ENCODE peak calls at places on chromosomes 13 and 19, in five cellular contexts. One of them, this sample, is unnamed.

GRCh38 chr19:41403181-41403970 is 5.8 kb downstream of the BCKDHA start:
- DNase-seq in effector memory CD4-positive, alpha-beta T cell: no peak
- DNase-seq in uterus: no peak
- DNase-seq in endodermal cell: no peak
- DNase-seq in GM23338: no peak
- DNase-seq in this sample: no peak

GRCh38 chr13:98312606-98313005 is 135.5 kb upstream of the RNF113B start:
- DNase-seq in uterus: no peak
- DNase-seq in effector memory CD4-positive, alpha-beta T cell: no peak
- DNase-seq in endodermal cell: no peak
- DNase-seq in GM23338: no peak
- DNase-seq in this sample: no peak

GRCh38 chr13:80337706-80338105 is 3.2 kb downstream of the SPRY2 start:
- DNase-seq in effector memory CD4-positive, alpha-beta T cell: no peak
- DNase-seq in uterus: no peak
- DNase-seq in endodermal cell: no peak
- DNase-seq in GM23338: no peak
- DNase-seq in this sample: no peak

GRCh38 chr19:27972291-27973040 is 1240.5 kb downstream of the UQCRFS1 start:
- DNase-seq in GM23338: no peak
- DNase-seq in uterus: no peak
- DNase-seq in endodermal cell: no peak
- DNase-seq in effector memory CD4-positive, alpha-beta T cell: no peak
- DNase-seq in this sample: no peak

GRCh38 chr19:46624958-46625661 is at the start of gene PTGIR:
- DNase-seq in GM23338: peak; percentile 40
- DNase-seq in uterus: peak; percentile 88
- DNase-seq in effector memory CD4-positive, alpha-beta T cell: no peak
- DNase-seq in endodermal cell: no peak
- DNase-seq in this sample: no peak

GRCh38 chr19:52007436-52007804 is 591 bp downstream of the ZNF615 start:
- DNase-seq in GM23338: peak; percentile 68
- DNase-seq in endodermal cell: peak; percentile 63
- DNase-seq in uterus: no peak
- DNase-seq in effector memory CD4-positive, alpha-beta T cell: no peak
- DNase-seq in this sample: no peak

GRCh38 chr13:102203718-102204117 is 198.1 kb downstream of the FGF14 start:
- DNase-seq in uterus: no peak
- DNase-seq in endodermal cell: no peak
- DNase-seq in GM23338: no peak
- DNase-seq in effector memory CD4-positive, alpha-beta T cell: no peak
- DNase-seq in this sample: no peak

GRCh38 chr19:35545001-35545854 is at the start of gene TMEM147:
- DNase-seq in effector memory CD4-positive, alpha-beta T cell: peak; percentile 61
- DNase-seq in uterus: peak; percentile 93
- DNase-seq in GM23338: peak; percentile 94
- DNase-seq in endodermal cell: peak; percentile 96
- DNase-seq in this sample: no peak

GRCh38 chr13:114035583-114036501 is 62.0 kb upstream of the C13orf46 start:
- DNase-seq in uterus: no peak
- DNase-seq in endodermal cell: no peak
- DNase-seq in effector memory CD4-positive, alpha-beta T cell: no peak
- DNase-seq in GM23338: no peak
- DNase-seq in this sample: no peak

GRCh38 chr13:29575098-29575497 is 20.4 kb downstream of the SLC7A1 start:
- DNase-seq in effector memory CD4-positive, alpha-beta T cell: no peak
- DNase-seq in GM23338: no peak
- DNase-seq in endodermal cell: no peak
- DNase-seq in uterus: no peak
- DNase-seq in this sample: no peak

GRCh38 chr19:45474941-45475516 is 7.2 kb downstream of the FOSB start:
- DNase-seq in endodermal cell: no peak
- DNase-seq in uterus: no peak
- DNase-seq in effector memory CD4-positive, alpha-beta T cell: peak; percentile 73
- DNase-seq in GM23338: no peak
- DNase-seq in this sample: no peak

GRCh38 chr19:44668985-44669764 is 2.1 kb upstream of the CEACAM19 start:
- DNase-seq in endodermal cell: no peak
- DNase-seq in GM23338: no peak
- DNase-seq in uterus: no peak
- DNase-seq in effector memory CD4-positive, alpha-beta T cell: no peak
- DNase-seq in this sample: no peak

GRCh38 chr19:17949956-17950309 is 17.0 kb upstream of the KCNN1 start:
- DNase-seq in GM23338: peak; percentile 77
- DNase-seq in effector memory CD4-positive, alpha-beta T cell: no peak
- DNase-seq in endodermal cell: peak; percentile 86
- DNase-seq in uterus: no peak
- DNase-seq in this sample: no peak

GRCh38 chr19:30324982-30325381 is 47.2 kb upstream of the ZNF536 start:
- DNase-seq in endodermal cell: peak; percentile 27
- DNase-seq in GM23338: no peak
- DNase-seq in effector memory CD4-positive, alpha-beta T cell: no peak
- DNase-seq in uterus: no peak
- DNase-seq in this sample: no peak

GRCh38 chr19:12833747-12834417 is 497 bp downstream of the RTBDN start:
- DNase-seq in GM23338: peak; percentile 74
- DNase-seq in uterus: no peak
- DNase-seq in endodermal cell: peak; percentile 88
- DNase-seq in effector memory CD4-positive, alpha-beta T cell: peak; percentile 34
- DNase-seq in this sample: no peak

GRCh38 chr19:11296264-11296663 is 304 bp downstream of the TSPAN16 start:
- DNase-seq in uterus: peak; percentile 62
- DNase-seq in GM23338: no peak
- DNase-seq in effector memory CD4-positive, alpha-beta T cell: no peak
- DNase-seq in endodermal cell: no peak
- DNase-seq in this sample: no peak

DNA sequence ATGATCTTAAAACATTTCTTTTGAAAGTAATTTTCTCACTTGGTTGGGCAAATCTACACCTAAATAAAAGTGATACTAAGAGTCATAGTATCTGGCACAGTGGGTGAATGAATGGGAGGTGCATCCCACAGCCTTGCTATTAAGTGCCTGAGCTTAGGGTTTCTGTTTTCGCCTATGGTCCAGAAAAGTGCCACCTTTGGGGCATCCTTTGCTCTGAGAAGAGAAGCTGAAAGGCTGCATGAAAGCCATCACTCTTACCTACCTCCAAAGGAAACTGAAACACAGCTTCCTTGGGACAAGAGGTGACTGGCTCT is 55.6 kb upstream of the AKAP11 start:
- DNase-seq in effector memory CD4-positive, alpha-beta T cell: no peak
- DNase-seq in uterus: no peak
- DNase-seq in GM23338: no peak
- DNase-seq in endodermal cell: no peak
- DNase-seq in this sample: no peak
- H3K27ac ChIP-seq in effector memory CD4-positive, alpha-beta T cell: no peak overlapping the region
- H3K27ac ChIP-seq in uterus: no peak overlapping the region
- H3K27ac ChIP-seq in GM23338: no peak overlapping the region
- H3K27ac ChIP-seq in endodermal cell: no peak overlapping the region
- H3K27ac ChIP-seq in this sample: no peak overlapping the region

DNA sequence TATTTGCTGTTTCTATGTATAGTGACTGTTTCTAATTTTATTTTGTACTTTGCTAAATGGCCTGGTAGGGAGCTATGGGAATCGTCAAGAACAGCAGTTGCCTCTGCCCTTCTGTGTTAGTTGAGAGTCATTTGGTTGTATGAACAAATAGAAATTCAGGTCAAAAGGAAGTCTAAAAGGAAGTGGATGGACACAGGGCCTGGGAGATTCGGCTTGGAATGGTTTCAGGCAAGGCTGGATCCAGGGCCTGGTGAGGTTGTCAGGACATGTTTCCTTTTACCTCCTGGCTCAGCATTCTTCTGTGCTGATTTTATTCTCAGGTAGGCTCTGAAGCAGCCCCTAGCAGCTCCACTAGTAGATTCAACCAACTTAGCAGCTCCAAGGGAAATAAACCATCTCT is 118.9 kb downstream of the SIPA1L3 start:
- DNase-seq in endodermal cell: no peak
- DNase-seq in GM23338: no peak
- DNase-seq in uterus: no peak
- DNase-seq in effector memory CD4-positive, alpha-beta T cell: no peak
- DNase-seq in this sample: no peak
- H3K27ac ChIP-seq in endodermal cell: no peak overlapping the region
- H3K27ac ChIP-seq in GM23338: peak overlapping the region; percentile 91
- H3K27ac ChIP-seq in uterus: no peak overlapping the region
- H3K27ac ChIP-seq in effector memory CD4-positive, alpha-beta T cell: no peak overlapping the region
- H3K27ac ChIP-seq in this sample: no peak overlapping the region

GRCh38 chr19:14544977-14545715 is 15.8 kb downstream of the TECR start:
- DNase-seq in uterus: no peak
- DNase-seq in GM23338: no peak
- DNase-seq in effector memory CD4-positive, alpha-beta T cell: no peak
- DNase-seq in endodermal cell: no peak
- DNase-seq in this sample: no peak
- H3K27ac ChIP-seq in uterus: no peak overlapping the region
- H3K27ac ChIP-seq in GM23338: peak overlapping the region; percentile 9
- H3K27ac ChIP-seq in effector memory CD4-positive, alpha-beta T cell: no peak overlapping the region
- H3K27ac ChIP-seq in endodermal cell: no peak overlapping the region
- H3K27ac ChIP-seq in this sample: no peak overlapping the region

GRCh38 chr19:29292562-29292961 is 79.6 kb upstream of the UQCRFS1 start:
- DNase-seq in GM23338: no peak
- DNase-seq in endodermal cell: no peak
- DNase-seq in effector memory CD4-positive, alpha-beta T cell: no peak
- DNase-seq in uterus: no peak
- DNase-seq in this sample: no peak

GRCh38 chr19:29294343-29294811 is 81.4 kb upstream of the UQCRFS1 start:
- DNase-seq in uterus: no peak
- DNase-seq in GM23338: no peak
- DNase-seq in endodermal cell: no peak
- DNase-seq in effector memory CD4-positive, alpha-beta T cell: no peak
- DNase-seq in this sample: no peak

GRCh38 chr19:29293736-29294342 is 80.9 kb upstream of the UQCRFS1 start:
- DNase-seq in endodermal cell: no peak
- DNase-seq in GM23338: no peak
- DNase-seq in effector memory CD4-positive, alpha-beta T cell: no peak
- DNase-seq in uterus: no peak
- DNase-seq in this sample: no peak

GRCh38 chr19:29292146-29292545 is 79.2 kb upstream of the UQCRFS1 start:
- DNase-seq in uterus: no peak
- DNase-seq in effector memory CD4-positive, alpha-beta T cell: no peak
- DNase-seq in endodermal cell: no peak
- DNase-seq in GM23338: peak; percentile 33
- DNase-seq in this sample: no peak

GRCh38 chr19:29293292-29293691 is 80.3 kb upstream of the UQCRFS1 start:
- DNase-seq in uterus: no peak
- DNase-seq in effector memory CD4-positive, alpha-beta T cell: no peak
- DNase-seq in endodermal cell: no peak
- DNase-seq in GM23338: no peak
- DNase-seq in this sample: no peak
- H3K27ac ChIP-seq in uterus: no peak overlapping the region
- H3K27ac ChIP-seq in effector memory CD4-positive, alpha-beta T cell: no peak overlapping the region
- H3K27ac ChIP-seq in endodermal cell: no peak overlapping the region
- H3K27ac ChIP-seq in GM23338: no peak overlapping the region
- H3K27ac ChIP-seq in this sample: no peak overlapping the region